ENCODE peak calls at places on chromosomes 13 and 19, in five cellular contexts. V, M, P, Z and R are unnamed samples.

GRCh38 chr19:7200739-7201138 is 93.5 kb downstream of the INSR start:
- DNase-seq in V (no peak), M (no peak), P (no peak), Z (no peak), R (no peak)

GRCh38 chr19:46983097-46983496 is 36.5 kb upstream of the NPAS1 start:
- DNase-seq in V (no peak), M (no peak), P (no peak), Z (no peak), R (no peak)

GRCh38 chr13:80161896-80162295 is 179.0 kb downstream of the SPRY2 start:
- DNase-seq in V (no peak), M (no peak), P (no peak), Z (no peak), R (no peak)

GRCh38 chr13:21675095-21676007 is 4.5 kb downstream of the FGF9 start:
- DNase-seq in V (no peak), M (peak), P (no peak), Z (peak), R (peak)

GRCh38 chr19:42091300-42092266 is 15.6 kb downstream of the ZNF574 start:
- DNase-seq in V (no peak), M (peak), P (no peak), Z (peak), R (peak)

GRCh38 chr13:113550453-113550852 is 34.1 kb upstream of the TFDP1 start:
- DNase-seq in V (no peak), M (peak), P (no peak), Z (no peak), R (no peak)

GRCh38 chr13:31807090-31807541 is 67.8 kb downstream of the RXFP2 start:
- DNase-seq in V (no peak), M (no peak), P (no peak), Z (no peak), R (no peak)

GRCh38 chr13:113744197-113745000 is 14.6 kb upstream of the TMEM255B start:
- DNase-seq in V (no peak), M (peak), P (no peak), Z (no peak), R (no peak)

GRCh38 chr19:10009714-10010224 is 535 bp downstream of the COL5A3 start:
- DNase-seq in V (no peak), M (no peak), P (no peak), Z (no peak), R (no peak)

GRCh38 chr19:32675720-32676185 is at the start of gene RGS9BP:
- DNase-seq in V (peak), M (peak), P (no peak), Z (peak), R (peak)

GRCh38 chr13:109500146-109500773 is 286.1 kb downstream of the IRS2 start:
- DNase-seq in V (peak), M (no peak), P (no peak), Z (no peak), R (no peak)

GRCh38 chr19:46716013-46716671 is 772 bp downstream of the PRKD2 start:
- DNase-seq in V (no peak), M (peak), P (no peak), Z (peak), R (no peak)

GRCh38 chr19:42563352-42564210 is 31.1 kb downstream of the CEACAM8 start:
- DNase-seq in V (no peak), M (peak), P (no peak), Z (peak), R (no peak)

GRCh38 chr19:4967738-4968461 is 1.0 kb upstream of the KDM4B start:
- DNase-seq in V (no peak), M (no peak), P (no peak), Z (no peak), R (no peak)

GRCh38 chr13:25118371-25118770 is 22.4 kb downstream of the PABPC3 start:
- DNase-seq in V (no peak), M (no peak), P (no peak), Z (no peak), R (no peak)

GRCh38 chr19:14775855-14776254 is 2.5 kb downstream of the ADGRE2 start:
- DNase-seq in V (no peak), M (peak), P (no peak), Z (peak), R (peak)

GRCh38 chr13:79448413-79448812 is 32.5 kb upstream of the NDFIP2 start:
- DNase-seq in V (no peak), M (no peak), P (no peak), Z (no peak), R (no peak)

GRCh38 chr13:18992791-18993190 is 188.8 kb downstream of the TUBA3C start:
- DNase-seq in V (no peak), M (no peak), P (no peak), Z (peak), R (no peak)

GRCh38 chr13:72726721-72727416 is 560 bp downstream of the MZT1 start:
- DNase-seq in V (peak), M (peak), P (no peak), Z (peak), R (peak)

GRCh38 chr13:74987124-74987690 is 494.8 kb downstream of the TBC1D4 start:
- DNase-seq in V (no peak), M (no peak), P (no peak), Z (no peak), R (no peak)

GRCh38 chr13:49643003-49643651 is 14.8 kb downstream of the ARL11 start:
- DNase-seq in V (no peak), M (no peak), P (no peak), Z (no peak), R (no peak)

GRCh38 chr13:33879044-33879596 is 61.2 kb downstream of the RFC3 start:
- DNase-seq in V (no peak), M (no peak), P (no peak), Z (no peak), R (no peak)

GRCh38 chr19:1221141-1221903 is 15.7 kb downstream of the STK11 start:
- DNase-seq in V (peak), M (no peak), P (no peak), Z (peak), R (peak)

GRCh38 chr13:32426981-32427851 is 714 bp downstream of the N4BP2L1 start:
- DNase-seq in V (peak), M (peak), P (no peak), Z (peak), R (peak)

GRCh38 chr13:99308481-99309087 is 1.4 kb upstream of the GPR183 start:
- DNase-seq in V (no peak), M (no peak), P (no peak), Z (no peak), R (no peak)

GRCh38 chr19:17520865-17521264 is 9.4 kb downstream of the PGLS start:
- DNase-seq in V (no peak), M (no peak), P (no peak), Z (no peak), R (no peak)

GRCh38 chr19:1161716-1162115 is 12.4 kb downstream of the SBNO2 start:
- DNase-seq in V (no peak), M (peak), P (no peak), Z (peak), R (peak)

GRCh38 chr13:48892311-48892710 is 83.4 kb upstream of the FNDC3A start:
- DNase-seq in V (no peak), M (no peak), P (no peak), Z (no peak), R (no peak)

GRCh38 chr13:36029171-36029570 is 102.0 kb downstream of the DCLK1 start:
- DNase-seq in V (no peak), M (no peak), P (no peak), Z (no peak), R (no peak)

GRCh38 chr13:22427783-22428182 is 753.0 kb upstream of the SGCG start:
- DNase-seq in V (no peak), M (no peak), P (no peak), Z (no peak), R (no peak)

GRCh38 chr13:94312511-94313191 is 166.8 kb downstream of the DCT start:
- DNase-seq in V (no peak), M (no peak), P (no peak), Z (no peak), R (no peak)

GRCh38 chr19:50264483-50265186 is 61.2 kb downstream of the MYH14 start:
- DNase-seq in V (no peak), M (no peak), P (no peak), Z (no peak), R (no peak)

GRCh38 chr13:102856603-102857002 is 10.8 kb downstream of the ERCC5 start:
- DNase-seq in V (no peak), M (no peak), P (no peak), Z (peak), R (no peak)

GRCh38 chr19:18220632-18221275 is 5.5 kb downstream of the PDE4C start:
- DNase-seq in V (no peak), M (no peak), P (no peak), Z (no peak), R (no peak)

GRCh38 chr19:16027528-16027927 is 48.8 kb upstream of the TPM4 start:
- DNase-seq in V (no peak), M (no peak), P (no peak), Z (no peak), R (no peak)

GRCh38 chr13:37138169-37138568 is 32.7 kb upstream of the CSNK1A1L start:
- DNase-seq in V (no peak), M (no peak), P (peak), Z (no peak), R (no peak)

DNA sequence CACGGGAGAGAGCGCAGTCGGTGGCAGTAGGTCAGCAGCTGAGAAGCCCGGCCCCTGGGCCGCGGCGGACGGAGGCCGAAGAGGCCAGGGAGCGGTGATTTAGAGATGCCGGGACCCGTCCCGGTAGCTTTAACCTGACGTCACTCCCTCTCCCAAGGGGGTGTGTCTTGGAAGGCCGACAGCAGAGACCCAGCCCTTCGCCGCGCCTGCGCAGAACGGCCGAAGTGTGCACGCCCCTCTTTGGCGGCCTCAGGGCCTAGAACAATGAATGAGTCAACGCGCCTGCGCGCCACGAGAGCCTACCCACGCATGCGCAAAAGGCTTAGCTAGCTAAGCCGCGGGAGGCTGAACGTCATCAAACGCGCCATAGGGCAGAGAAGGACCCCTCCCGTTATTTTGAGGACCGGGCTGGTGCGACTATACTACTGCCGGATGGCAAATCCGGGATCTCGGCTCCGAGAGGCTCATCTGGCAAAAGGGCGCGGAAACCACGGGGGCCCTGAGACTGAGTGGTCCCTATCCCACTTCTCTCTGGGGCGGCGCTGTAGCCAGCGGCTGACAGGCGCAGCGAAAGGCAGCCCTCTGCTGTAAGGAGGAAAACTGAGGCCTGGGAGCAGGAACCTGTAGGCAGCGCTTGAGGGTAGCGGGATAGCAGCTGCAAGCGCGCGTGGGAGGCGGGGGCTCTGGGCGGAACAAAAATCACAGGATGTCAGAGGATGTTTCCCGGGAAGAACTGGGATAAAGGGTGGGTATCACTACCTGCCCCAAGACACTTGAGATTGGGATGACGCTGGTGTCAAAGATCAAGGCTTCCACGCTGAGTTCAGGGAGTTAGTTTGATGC is at the start of the genes IRGQ and ZNF576:
- DNase-seq in V (peak), M (peak), P (peak), Z (peak), R (peak)
- TF ChIP-seq EP300 in V (peak), M (no peak), P (no peak), Z (no peak), R (no peak)

GRCh38 chr13:51229141-51229540 is 6.9 kb downstream of the FAM124A start:
- DNase-seq in V (no peak), M (no peak), P (no peak), Z (no peak), R (no peak)

GRCh38 chr13:51231456-51231855 is 9.3 kb downstream of the FAM124A start:
- DNase-seq in V (no peak), M (no peak), P (no peak), Z (no peak), R (no peak)

GRCh38 chr13:51233117-51233826 is 11.1 kb downstream of the FAM124A start:
- DNase-seq in V (no peak), M (no peak), P (no peak), Z (no peak), R (no peak)

GRCh38 chr13:51229731-51230130 is 7.5 kb downstream of the FAM124A start:
- DNase-seq in V (no peak), M (no peak), P (no peak), Z (no peak), R (no peak)

GRCh38 chr13:51230473-51231105 is 8.4 kb downstream of the FAM124A start:
- DNase-seq in V (peak), M (peak), P (no peak), Z (peak), R (no peak)
- TF ChIP-seq EP300 in V (no peak), M (peak), P (no peak), Z (no peak), R (no peak)

GRCh38 chr19:56393119-56394012 is at the start of gene ZNF582:
- DNase-seq in V (peak), M (peak), P (peak), Z (peak), R (peak)
- TF ChIP-seq EP300 in V (peak), M (no peak), P (no peak), Z (no peak), R (no peak)

DNA sequence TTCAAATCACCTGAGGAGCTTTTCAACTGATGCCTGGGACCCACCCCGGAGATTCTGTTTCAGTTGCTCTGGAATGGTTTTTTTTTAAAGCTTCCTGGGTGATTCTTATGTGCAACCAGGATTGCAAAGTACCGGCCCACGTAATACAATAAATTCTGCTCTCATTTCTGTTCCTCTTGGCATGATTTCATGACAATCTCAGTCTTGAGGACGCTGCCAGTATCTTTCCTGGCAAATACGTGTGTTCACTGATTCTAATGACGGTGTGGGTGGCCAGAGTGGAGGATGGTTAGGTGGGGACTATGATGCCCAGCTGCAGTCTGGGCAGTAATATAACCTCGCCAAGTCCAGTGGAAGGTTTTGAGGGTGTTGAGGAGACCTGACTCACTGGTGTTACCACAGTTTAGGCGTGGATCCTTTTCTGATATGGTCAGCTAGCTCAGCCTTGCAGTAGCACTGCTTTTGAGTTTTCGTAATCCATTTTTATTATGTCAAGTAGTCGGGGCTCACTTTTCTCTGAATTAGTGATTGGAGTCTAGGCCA is 49.4 kb downstream of the FAM124A start:
- DNase-seq in V (no peak), M (no peak), P (no peak), Z (no peak), R (no peak)
- TF ChIP-seq EP300 in V (no peak), M (peak), P (no peak), Z (no peak), R (no peak)

DNA sequence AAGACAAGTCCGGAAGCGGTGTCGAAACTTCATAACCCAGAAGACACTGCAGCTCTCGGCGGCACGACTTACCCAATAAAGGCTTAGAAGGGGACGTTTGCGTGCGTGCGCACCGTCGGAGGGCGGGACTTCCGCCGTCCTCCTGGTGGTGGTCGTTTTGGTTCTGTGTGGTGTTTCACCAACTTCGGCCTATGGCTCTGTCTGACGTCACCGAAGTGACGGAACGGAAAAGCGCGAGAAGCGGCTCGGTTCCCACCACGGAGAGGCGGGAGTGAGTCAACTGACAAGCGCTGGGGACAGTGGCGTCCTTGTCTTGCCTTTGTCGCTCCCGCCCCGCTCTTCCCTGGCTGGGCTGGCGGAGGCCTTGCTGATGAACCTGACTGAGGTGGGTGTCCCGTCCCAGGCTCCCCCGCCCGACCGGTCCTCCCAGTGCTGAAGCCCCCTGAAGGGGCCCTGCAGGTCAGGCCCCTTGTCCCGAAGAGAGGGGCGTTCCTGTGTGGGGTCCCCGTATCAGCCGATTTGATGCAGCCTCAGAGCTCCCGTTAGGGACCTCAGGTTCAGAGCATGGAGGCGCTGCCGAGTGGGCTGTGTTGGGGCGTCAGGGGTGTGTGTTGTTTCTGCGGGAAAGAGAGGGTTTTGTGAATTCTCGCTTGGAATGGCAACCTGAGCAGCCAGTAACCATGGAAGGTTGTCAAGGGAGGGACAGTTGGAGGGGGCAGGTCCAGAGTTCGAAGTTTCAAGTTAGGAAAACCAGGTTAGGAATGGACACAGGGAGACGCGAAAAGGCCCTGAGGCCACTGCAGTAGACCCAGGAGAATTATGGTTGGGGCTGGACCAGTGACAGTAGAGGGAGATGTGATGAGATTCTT is at the start of gene ZNF548:
- DNase-seq in V (peak), M (peak), P (peak), Z (peak), R (peak)
- TF ChIP-seq EP300 in V (peak), M (no peak), P (peak), Z (peak), R (no peak)

GRCh38 chr19:2225415-2226050 is 10.6 kb downstream of the PLEKHJ1 start:
- DNase-seq in V (no peak), M (no peak), P (no peak), Z (no peak), R (peak)
- TF ChIP-seq EP300 in V (no peak), M (no peak), P (no peak), Z (no peak), R (no peak)